ENCODE peak calls at places on chromosomes 4 and X, in seven cellular contexts. J is kidney tubule cell, G is lower lobe of right lung, P is midbrain, K is tibial artery, N is LHCN-M2, F is GM23338. I is an unnamed sample.

GRCh38 chrX:43970528-43970927 is 2.7 kb downstream of the NDP start:
- DNase-seq in F (no peak), G (no peak), K (no peak), N (peak; percentile 66), P (no peak), J (peak; percentile 76), I (peak; percentile 42)

GRCh38 chr4:151581575-151581974 is 172.6 kb downstream of the FHIP1A start:
- DNase-seq in J (no peak), G (no peak), N (no peak), F (no peak), P (no peak), K (no peak), I (no peak)

GRCh38 chrX:1215123-1215823 is 2.8 kb upstream of the CRLF2 start:
- DNase-seq in N (no peak), F (no peak), J (no peak), K (no peak), G (no peak), P (no peak), I (no peak)

GRCh38 chrX:23673108-23673507 is 5.8 kb downstream of the PRDX4 start:
- DNase-seq in G (no peak), N (no peak), F (no peak), J (no peak), K (no peak), P (no peak), I (no peak)

GRCh38 chr4:88286897-88287296 is 2.5 kb upstream of the PPM1K start:
- DNase-seq in P (peak; percentile 21), F (no peak), N (peak; percentile 4), G (no peak), J (no peak), K (no peak), I (peak; percentile 17)

GRCh38 chr4:2063557-2064275 is 4.6 kb downstream of the NAT8L start:
- DNase-seq in P (no peak), K (no peak), F (no peak), J (no peak), N (no peak), G (peak; percentile 41), I (no peak)

GRCh38 chrX:48937065-48937907 is 18.5 kb upstream of the PIM2 start:
- DNase-seq in P (no peak), K (no peak), N (no peak), F (peak; percentile 56), G (peak; percentile 84), J (no peak), I (peak; percentile 39)

GRCh38 chr4:86778169-86778568 is 71.0 kb downstream of the SLC10A6 start:
- DNase-seq in F (no peak), J (no peak), P (no peak), K (no peak), N (no peak), G (no peak), I (no peak)

GRCh38 chr4:149823770-149824221 is 8.2 kb upstream of the IQCM start:
- DNase-seq in K (no peak), J (peak; percentile 92), P (no peak), G (no peak), N (peak; percentile 88), F (no peak), I (peak; percentile 2)

GRCh38 chr4:154616731-154617130 is 4.3 kb upstream of the FGG start:
- DNase-seq in K (no peak), F (no peak), G (no peak), N (no peak), P (no peak), J (no peak), I (no peak)

GRCh38 chr4:147846318-147847135 is 114.6 kb downstream of the ARHGAP10 start:
- DNase-seq in K (no peak), J (no peak), G (no peak), N (no peak), P (no peak), F (no peak), I (no peak)

GRCh38 chrX:112786076-112786475 is 54.6 kb downstream of the AMOT start:
- DNase-seq in G (no peak), F (no peak), P (no peak), N (no peak), K (no peak), J (no peak), I (no peak)

GRCh38 chr4:156968479-156968984 is 3.1 kb downstream of the PDGFC start:
- DNase-seq in K (peak; percentile 73), J (peak; percentile 91), F (peak; percentile 85), G (peak; percentile 58), N (peak; percentile 90), P (peak; percentile 78), I (peak; percentile 38)

GRCh38 chrX:7987160-7987992 is 60.2 kb upstream of the PNPLA4 start:
- DNase-seq in N (no peak), F (no peak), G (no peak), K (no peak), P (no peak), J (no peak), I (no peak)

GRCh38 chrX:77493677-77494553 is 46.7 kb downstream of the FGF16 start:
- DNase-seq in N (peak; percentile 80), J (peak; percentile 70), F (peak; percentile 65), G (no peak), K (no peak), P (no peak), I (no peak)

GRCh38 chr4:169106696-169107229 is 96.7 kb upstream of the CBR4 start:
- DNase-seq in P (no peak), N (no peak), K (no peak), G (no peak), F (no peak), J (no peak), I (no peak)

GRCh38 chr4:177579649-177580048 is 137.4 kb upstream of the AGA start:
- DNase-seq in K (no peak), G (no peak), P (no peak), J (peak; percentile 7), F (no peak), N (no peak), I (no peak)

GRCh38 chr4:76194325-76194724 is 19.3 kb downstream of the SCARB2 start:
- DNase-seq in P (no peak), K (peak; percentile 70), J (peak; percentile 94), G (no peak), N (peak; percentile 88), F (no peak), I (no peak)

GRCh38 chr4:41751325-41752061 is 3.0 kb upstream of the PHOX2B start:
- DNase-seq in F (peak; percentile 62), G (no peak), P (no peak), J (no peak), K (no peak), N (no peak), I (no peak)

GRCh38 chrX:97672138-97672537 is 788.4 kb downstream of the RPA4 start:
- DNase-seq in K (no peak), P (no peak), F (no peak), J (no peak), G (no peak), N (no peak), I (peak; percentile 1)

GRCh38 chr4:173448557-173448918 is 49.6 kb upstream of the SCRG1 start:
- DNase-seq in K (no peak), P (no peak), J (no peak), N (peak; percentile 78), F (no peak), G (no peak), I (no peak)

GRCh38 chr4:38163216-38164006 is 203.2 kb downstream of the PTTG2 start:
- DNase-seq in P (no peak), N (peak; percentile 64), G (no peak), F (no peak), J (peak; percentile 85), K (no peak), I (no peak)

GRCh38 chrX:15566244-15566643 is 34.5 kb downstream of the ACE2 start:
- DNase-seq in J (no peak), F (peak; percentile 26), P (no peak), K (no peak), N (no peak), G (no peak), I (no peak)

GRCh38 chr4:38411092-38411491 is 252.9 kb upstream of the KLF3 start:
- DNase-seq in N (no peak), J (peak; percentile 38), F (no peak), P (no peak), G (no peak), K (no peak), I (no peak)

GRCh38 chr4:156838761-156839160 is 132.8 kb downstream of the PDGFC start:
- DNase-seq in N (peak; percentile 36), F (peak; percentile 36), J (no peak), P (no peak), K (no peak), G (no peak), I (no peak)

GRCh38 chrX:40150503-40150902 is 52.7 kb upstream of the BCOR start:
- DNase-seq in P (no peak), K (no peak), F (peak; percentile 13), J (no peak), G (no peak), N (no peak), I (no peak)

I was measured in G401.